ENCODE peak calls at places on chromosomes 4 and X, in nine cellular contexts. I is SHP77; Q is K562; E is astrocyte; P is ACHN; D is neural progenitor cell; V is NCI-H460; R is osteoblast; O is stimulated activated CD4-positive, alpha-beta T cell treated with anti-CD3 and anti-CD28 coated beads, Interleukin-4, amount 100 ng/mL, for 24 hours. C is an unnamed sample.

GRCh38 chr4:142264961-142265360 is 581.1 kb downstream of the INPP4B start:
- DNase-seq in I (no peak), Q (no peak), E (peak), P (no peak), D (no peak), V (no peak), R (no peak), O (no peak), C (peak)

GRCh38 chrX:96906741-96907140 is 23.0 kb downstream of the RPA4 start:
- DNase-seq in I (no peak), Q (no peak), E (peak), P (no peak), D (no peak), V (peak), R (peak), O (no peak), C (peak)

GRCh38 chrX:150324035-150324728 is 38.9 kb upstream of the MAMLD1 start:
- DNase-seq in I (no peak), Q (peak), E (peak), P (peak), D (no peak), V (peak), R (no peak), O (no peak), C (peak)

GRCh38 chr4:16707874-16708273 is 190.6 kb downstream of the LDB2 start:
- DNase-seq in I (no peak), Q (no peak), E (peak), P (no peak), D (no peak), V (no peak), R (no peak), O (no peak), C (no peak)

GRCh38 chr4:177451108-177451500 is 8.9 kb upstream of the AGA start:
- DNase-seq in I (no peak), Q (no peak), E (no peak), P (no peak), D (no peak), V (no peak), R (no peak), O (no peak), C (no peak)

GRCh38 chrX:77448170-77448569 is 981 bp downstream of the FGF16 start:
- DNase-seq in I (no peak), Q (no peak), E (no peak), P (no peak), D (peak), V (no peak), R (no peak), O (no peak), C (no peak)

GRCh38 chr4:37599092-37599800 is 86.9 kb downstream of the RELL1 start:
- DNase-seq in I (no peak), Q (no peak), E (no peak), P (no peak), D (no peak), V (no peak), R (no peak), O (no peak), C (no peak)

GRCh38 chr4:148056879-148057278 is 325.0 kb downstream of the ARHGAP10 start:
- DNase-seq in I (no peak), Q (peak), E (peak), P (peak), D (peak), V (peak), R (peak), O (peak), C (peak)

GRCh38 chrX:130114141-130114561 is 3.9 kb upstream of the ELF4 start:
- DNase-seq in I (no peak), Q (peak), E (no peak), P (peak), D (no peak), V (no peak), R (peak), O (no peak), C (no peak)

GRCh38 chr4:33160126-33160525 is 2440.0 kb downstream of the PCDH7 start:
- DNase-seq in I (no peak), Q (peak), E (no peak), P (peak), D (peak), V (no peak), R (no peak), O (no peak), C (no peak)

GRCh38 chrX:115029869-115030564 is 12.6 kb upstream of the IL13RA2 start:
- DNase-seq in I (no peak), Q (no peak), E (no peak), P (no peak), D (no peak), V (no peak), R (no peak), O (no peak), C (no peak)

GRCh38 chr4:113449407-113449974 is 312.0 kb downstream of the CAMK2D start:
- DNase-seq in I (no peak), Q (no peak), E (no peak), P (no peak), D (no peak), V (no peak), R (no peak), O (no peak), C (no peak)

GRCh38 chr4:122480023-122480422 is 23.5 kb upstream of the IL2 start:
- DNase-seq in I (no peak), Q (peak), E (peak), P (peak), D (no peak), V (no peak), R (no peak), O (no peak), C (no peak)

GRCh38 chrX:15574017-15574416 is 26.7 kb downstream of the ACE2 start:
- DNase-seq in I (no peak), Q (no peak), E (no peak), P (no peak), D (no peak), V (no peak), R (peak), O (no peak), C (no peak)

GRCh38 chr4:16237715-16238114 is 11.4 kb upstream of the TAPT1 start:
- DNase-seq in I (no peak), Q (no peak), E (no peak), P (no peak), D (no peak), V (no peak), R (no peak), O (no peak), C (no peak)

GRCh38 chrX:133653363-133653762 is 238.1 kb upstream of the GPC4 start:
- DNase-seq in I (no peak), Q (no peak), E (no peak), P (peak), D (no peak), V (no peak), R (no peak), O (no peak), C (no peak)

GRCh38 chr4:54784188-54784671 is 126.5 kb downstream of the KIT start:
- DNase-seq in I (peak), Q (peak), E (peak), P (no peak), D (no peak), V (no peak), R (peak), O (no peak), C (no peak)

GRCh38 chr4:167964766-167965373 is 127.5 kb upstream of the ANXA10 start:
- DNase-seq in I (no peak), Q (no peak), E (no peak), P (no peak), D (no peak), V (no peak), R (no peak), O (no peak), C (no peak)

GRCh38 chr4:60865238-60865637 is 334.9 kb upstream of the ADGRL3 start:
- DNase-seq in I (peak), Q (no peak), E (no peak), P (no peak), D (peak), V (no peak), R (peak), O (no peak), C (no peak)

GRCh38 chrX:147890766-147891165 is 21.0 kb upstream of the FMR1 start:
- DNase-seq in I (no peak), Q (no peak), E (no peak), P (no peak), D (no peak), V (no peak), R (no peak), O (no peak), C (no peak)

GRCh38 chrX:124216396-124217124 is 115.9 kb upstream of the TEX13D start:
- DNase-seq in I (no peak), Q (no peak), E (no peak), P (no peak), D (peak), V (no peak), R (no peak), O (no peak), C (no peak)

GRCh38 chrX:137432609-137433008 is 133.3 kb upstream of the ZIC3 start:
- DNase-seq in I (no peak), Q (peak), E (no peak), P (peak), D (peak), V (no peak), R (peak), O (no peak), C (peak)

GRCh38 chrX:130896816-130897508 is 6.0 kb downstream of the ENOX2 start:
- DNase-seq in I (no peak), Q (no peak), E (peak), P (no peak), D (no peak), V (no peak), R (no peak), O (no peak), C (no peak)

GRCh38 chr4:6374575-6374974 is 97.8 kb downstream of the PPP2R2C start:
- DNase-seq in I (no peak), Q (no peak), E (no peak), P (no peak), D (no peak), V (no peak), R (no peak), O (no peak), C (no peak)

GRCh38 chr4:150080875-150081274 is 2.6 kb downstream of the DCLK2 start:
- DNase-seq in I (no peak), Q (no peak), E (no peak), P (no peak), D (no peak), V (no peak), R (no peak), O (no peak), C (no peak)

GRCh38 chr4:30920043-30920442 is 199.9 kb downstream of the PCDH7 start:
- DNase-seq in I (no peak), Q (no peak), E (no peak), P (no peak), D (peak), V (no peak), R (no peak), O (no peak), C (peak)

GRCh38 chr4:6662591-6662990 is 22.1 kb downstream of the MRFAP1 start:
- DNase-seq in I (no peak), Q (no peak), E (no peak), P (no peak), D (no peak), V (no peak), R (no peak), O (no peak), C (no peak)

GRCh38 chr4:1547131-1547862 is 136.8 kb downstream of the FAM53A start:
- DNase-seq in I (no peak), Q (no peak), E (no peak), P (no peak), D (no peak), V (no peak), R (no peak), O (no peak), C (no peak)

GRCh38 chrX:94932278-94932965 is 1258.4 kb downstream of the FAM133A start:
- DNase-seq in I (no peak), Q (no peak), E (no peak), P (no peak), D (no peak), V (no peak), R (no peak), O (no peak), C (no peak)

GRCh38 chrX:15493118-15494082 is at the start of gene PIR:
- DNase-seq in I (peak), Q (peak), E (peak), P (peak), D (peak), V (peak), R (peak), O (peak), C (peak)

GRCh38 chrX:40151211-40152172 is 53.7 kb upstream of the BCOR start:
- DNase-seq in I (peak), Q (peak), E (no peak), P (no peak), D (peak), V (no peak), R (peak), O (no peak), C (no peak)

GRCh38 chr4:84966382-84967291 is at the start of gene WDFY3:
- DNase-seq in I (peak), Q (peak), E (peak), P (peak), D (peak), V (peak), R (peak), O (no peak), C (peak)

GRCh38 chr4:102527695-102528094 is 26.5 kb downstream of the NFKB1 start:
- DNase-seq in I (no peak), Q (no peak), E (no peak), P (no peak), D (no peak), V (no peak), R (no peak), O (no peak), C (no peak)